ENCODE peak calls at places on chromosomes 12 and 14, in eight cellular contexts. W is fibroblast of lung, K is endodermal cell, Z is mesendoderm, E is bronchial epithelial cell, H is hepatocyte, C is NT2/D1, G is Panc1. L is an unnamed sample.
A peak's percentile ranks its signal among the peaks of the same experiment; 100 is the strongest.

GRCh38 chr12:19032826-19033225 is 96.7 kb upstream of the PLEKHA5 start:
- DNase-seq in W (no peak), K (no peak), Z (no peak), E (no peak), H (no peak), C (no peak), G (no peak), L (no peak)

GRCh38 chr12:119692410-119692809 is 24.5 kb downstream of the PRKAB1 start:
- DNase-seq in W (no peak), K (no peak), Z (no peak), E (no peak), H (no peak), C (no peak), G (no peak), L (no peak)

GRCh38 chr14:65160091-65160490 is 57.8 kb upstream of the MAX start:
- DNase-seq in W (no peak), K (no peak), Z (no peak), E (no peak), H (no peak), C (no peak), G (no peak), L (no peak)

GRCh38 chr12:118513554-118513953 is 137.2 kb downstream of the SUDS3 start:
- DNase-seq in W (no peak), K (peak; percentile 58), Z (no peak), E (no peak), H (no peak), C (no peak), G (no peak), L (no peak)

GRCh38 chr14:34297786-34298520 is 164.1 kb downstream of the SPTSSA start:
- DNase-seq in W (no peak), K (no peak), Z (no peak), E (peak; percentile 74), H (peak; percentile 12), C (no peak), G (no peak), L (no peak)

GRCh38 chr14:76309572-76310551 is 66.1 kb upstream of the ESRRB start:
- DNase-seq in W (no peak), K (peak; percentile 73), Z (peak; percentile 68), E (no peak), H (no peak), C (no peak), G (no peak), L (no peak)

GRCh38 chr12:30896461-30896860 is 30.1 kb upstream of the TSPAN11 start:
- DNase-seq in W (peak; percentile 45), K (no peak), Z (no peak), E (no peak), H (no peak), C (no peak), G (no peak), L (no peak)

GRCh38 chr12:1046727-1047126 is 55.7 kb downstream of the ERC1 start:
- DNase-seq in W (no peak), K (no peak), Z (no peak), E (no peak), H (no peak), C (no peak), G (no peak), L (no peak)

GRCh38 chr12:9660046-9660445 is 9.5 kb upstream of the CLEC2D start:
- DNase-seq in W (no peak), K (no peak), Z (no peak), E (no peak), H (no peak), C (no peak), G (no peak), L (no peak)
- H3K36me3 ChIP-seq in W (peaks cover 3% of the 10 kb centered on the region), K (peaks cover 75% of the 10 kb centered on the region), Z (no peaks in the 10 kb centered on the region), E (peaks cover 5% of the 10 kb centered on the region), H (peaks cover 14% of the 10 kb centered on the region), C (peaks cover 83% of the 10 kb centered on the region), G (peaks cover 2% of the 10 kb centered on the region), L (peaks cover 93% of the 10 kb centered on the region)

DNA sequence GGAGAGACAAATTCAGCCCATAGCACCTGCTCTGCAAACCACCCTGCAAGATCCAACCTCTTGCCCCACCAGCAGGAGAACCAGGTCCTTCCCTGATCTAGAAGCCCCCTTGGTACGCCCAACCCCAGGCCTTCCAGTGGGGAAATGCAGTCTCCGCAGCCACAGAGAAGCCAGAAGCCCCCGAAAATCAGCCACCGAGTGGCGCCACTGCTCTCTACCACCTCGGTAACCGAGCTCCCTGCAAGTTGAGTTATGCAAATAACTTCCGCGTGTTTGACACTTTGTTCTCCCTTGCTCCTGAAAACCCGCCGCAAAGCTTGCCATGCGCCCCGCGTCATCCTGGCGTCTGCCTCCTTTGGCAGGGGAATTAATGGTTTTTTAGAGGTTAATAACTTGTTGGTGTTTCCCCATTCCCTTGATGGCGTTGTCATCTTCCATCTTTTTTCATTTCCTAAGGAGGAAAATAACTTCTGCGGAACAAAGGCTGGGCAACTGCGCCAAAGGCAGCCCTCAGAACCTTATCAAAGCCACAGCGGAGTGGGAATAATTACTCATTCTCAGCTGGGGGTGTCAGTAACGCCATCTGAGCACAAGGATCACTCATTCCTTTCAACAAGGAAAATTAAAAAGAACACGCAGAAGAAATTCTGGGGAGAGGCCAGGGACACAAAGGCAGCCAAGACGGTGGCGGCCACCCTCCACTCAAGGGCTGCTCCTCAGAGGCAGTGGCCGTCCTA is 60.4 kb downstream of the FZD10 start:
- DNase-seq in W (no peak), K (peak; percentile 88), Z (peak; percentile 78), E (no peak), H (no peak), C (no peak), G (no peak), L (no peak)
- H3K4me3 ChIP-seq in W (no peak overlapping the region), K (no peak overlapping the region), Z (no peak overlapping the region), E (no peak overlapping the region), H (no peak overlapping the region), C (no peak overlapping the region), G (no peak overlapping the region), L (no peak overlapping the region)

GRCh38 chr14:20327005-20327869 is 5.8 kb downstream of the CCNB1IP1 start:
- DNase-seq in W (peak; percentile 55), K (no peak), Z (peak; percentile 68), E (peak; percentile 66), H (peak; percentile 74), C (no peak), G (peak; percentile 32), L (peak; percentile 53)
- H3K36me3 ChIP-seq in W (no peaks in the 10 kb centered on the region), K (peaks cover 64% of the 10 kb centered on the region), Z (peaks cover 10% of the 10 kb centered on the region), E (peaks cover 5% of the 10 kb centered on the region), H (no peaks in the 10 kb centered on the region), C (peaks cover 71% of the 10 kb centered on the region), G (peaks cover 23% of the 10 kb centered on the region), L (peaks cover 53% of the 10 kb centered on the region)

GRCh38 chr14:22587247-22587646 is 1.8 kb downstream of the DAD1 start:
- DNase-seq in W (no peak), K (no peak), Z (no peak), E (no peak), H (no peak), C (no peak), G (no peak), L (no peak)
- H3K4me3 ChIP-seq in W (peak overlapping the region; percentile 20), K (peak overlapping the region; percentile 99), Z (no peak overlapping the region), E (no peak overlapping the region), H (no peak overlapping the region), C (no peak overlapping the region), G (no peak overlapping the region), L (no peak overlapping the region)

DNA sequence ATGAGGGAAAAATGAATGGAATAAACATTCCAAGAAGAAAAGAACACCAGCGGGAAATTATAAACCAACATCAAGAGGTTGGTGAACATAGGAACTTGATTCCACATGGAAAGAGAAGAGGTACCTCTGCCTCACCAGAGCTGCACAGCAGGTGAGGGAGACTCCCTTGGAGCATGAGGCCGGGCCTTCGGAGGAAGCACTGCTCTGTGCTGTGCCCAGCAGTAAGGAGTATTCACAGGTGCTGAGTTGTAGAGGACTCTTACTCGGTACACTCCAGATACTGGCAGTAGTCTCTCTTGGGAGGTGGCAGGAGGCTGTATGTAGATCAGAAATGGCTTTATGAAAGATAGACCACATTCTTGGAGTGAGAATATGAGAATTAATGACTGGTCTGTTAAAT is 76.0 kb downstream of the NPAS3 start:
- DNase-seq in W (no peak), K (no peak), Z (peak; percentile 1), E (no peak), H (no peak), C (no peak), G (no peak), L (no peak)
- H3K36me3 ChIP-seq in W (no peaks in the 10 kb centered on the region), K (no peaks in the 10 kb centered on the region), Z (no peaks in the 10 kb centered on the region), E (no peaks in the 10 kb centered on the region), H (no peaks in the 10 kb centered on the region), C (no peaks in the 10 kb centered on the region), G (no peaks in the 10 kb centered on the region), L (no peaks in the 10 kb centered on the region)

DNA sequence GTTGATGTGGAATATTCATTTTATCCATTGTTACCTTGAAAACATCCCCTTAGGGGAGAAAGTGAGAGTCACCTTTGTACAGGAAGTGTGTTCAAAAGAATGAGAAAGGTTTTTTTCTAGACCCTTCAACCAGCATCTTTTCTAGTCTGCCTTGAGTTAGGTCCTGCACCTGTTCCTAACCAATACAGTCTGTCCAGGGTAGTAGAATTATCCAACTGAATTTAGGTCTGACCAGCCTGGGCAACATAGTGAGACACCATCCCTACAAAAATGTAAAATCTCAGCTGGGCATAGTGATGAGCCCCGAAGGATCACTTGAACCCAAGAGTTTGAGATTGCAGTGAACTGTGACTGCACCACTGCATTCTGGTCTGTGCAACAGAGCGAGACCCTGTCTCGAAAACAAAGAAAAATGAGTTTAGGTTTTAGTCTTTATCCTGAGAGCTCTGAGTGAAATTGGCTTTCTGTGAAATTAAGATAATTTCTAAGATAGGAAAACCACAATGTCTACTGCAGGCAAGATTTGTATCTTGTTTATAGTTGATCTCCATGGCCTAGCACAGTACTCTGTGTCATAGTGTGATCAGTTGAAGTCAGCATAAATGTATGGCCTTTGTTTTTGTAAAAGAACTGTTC is 25.2 kb downstream of the ARHGAP5 start:
- DNase-seq in W (peak; percentile 28), K (no peak), Z (no peak), E (no peak), H (no peak), C (no peak), G (no peak), L (no peak)
- H3K4me3 ChIP-seq in W (no peak overlapping the region), K (no peak overlapping the region), Z (no peak overlapping the region), E (no peak overlapping the region), H (no peak overlapping the region), C (no peak overlapping the region), G (no peak overlapping the region), L (no peak overlapping the region)

GRCh38 chr14:101730626-101731186 is 30.8 kb upstream of the PPP2R5C start:
- DNase-seq in W (no peak), K (peak; percentile 47), Z (no peak), E (no peak), H (no peak), C (no peak), G (no peak), L (no peak)
- H3K36me3 ChIP-seq in W (no peaks in the 10 kb centered on the region), K (no peaks in the 10 kb centered on the region), Z (no peaks in the 10 kb centered on the region), E (no peaks in the 10 kb centered on the region), H (no peaks in the 10 kb centered on the region), C (no peaks in the 10 kb centered on the region), G (no peaks in the 10 kb centered on the region), L (no peaks in the 10 kb centered on the region)

GRCh38 chr12:47807338-47807737 is 12.4 kb downstream of the HDAC7 start:
- DNase-seq in W (no peak), K (no peak), Z (no peak), E (no peak), H (no peak), C (no peak), G (no peak), L (no peak)
- H3K4me3 ChIP-seq in W (no peak overlapping the region), K (no peak overlapping the region), Z (no peak overlapping the region), E (no peak overlapping the region), H (no peak overlapping the region), C (no peak overlapping the region), G (no peak overlapping the region), L (no peak overlapping the region)